ENCODE peak calls at places on chromosomes 2 and 18, in nine cellular contexts. N is left ventricle myocardium inferior, L is NCI-H2029, B is stomach, V is AG04449, I is dermis microvascular lymphatic vessel endothelial cell, E is NCI-H1436, Z is foreskin fibroblast, C is COR-L47. U is an unnamed sample.

GRCh38 chr2:8204691-8205090 is 477.2 kb upstream of the ID2 start:
- DNase-seq in C (no peak), Z (no peak), V (no peak), I (no peak), L (no peak), B (no peak), E (no peak), N (no peak), U (no peak)

GRCh38 chr2:217105733-217106649 is 246.1 kb upstream of the TNP1 start:
- DNase-seq in L (no peak), N (no peak), Z (peak; percentile 96), I (peak; percentile 52), C (no peak), V (peak; percentile 97), E (no peak), B (no peak), U (peak; percentile 93)

GRCh38 chr2:240585101-240585500 is 1.4 kb upstream of the CAPN10 start:
- DNase-seq in N (peak; percentile 6), C (no peak), L (no peak), I (no peak), B (no peak), V (no peak), E (no peak), Z (no peak), U (no peak)

GRCh38 chr2:37858725-37859267 is 66.3 kb upstream of the RMDN2 start:
- DNase-seq in E (no peak), L (no peak), I (no peak), N (no peak), V (no peak), B (no peak), C (no peak), Z (no peak), U (no peak)

GRCh38 chr18:2857491-2858063 is 10.8 kb downstream of the EMILIN2 start:
- DNase-seq in Z (peak; percentile 98), N (peak; percentile 85), L (no peak), V (peak; percentile 60), B (peak; percentile 52), I (no peak), E (no peak), C (no peak), U (peak; percentile 92)

GRCh38 chr18:67217551-67218166 is 298.9 kb downstream of the DSEL start:
- DNase-seq in E (peak; percentile 54), I (peak; percentile 79), C (peak; percentile 73), V (peak; percentile 40), B (peak; percentile 42), L (peak; percentile 5), Z (peak; percentile 79), N (no peak), U (peak; percentile 55)

GRCh38 chr2:226048625-226049024 is 649.1 kb downstream of the NYAP2 start:
- DNase-seq in B (no peak), E (no peak), C (no peak), I (no peak), N (no peak), V (peak; percentile 71), Z (peak; percentile 82), L (no peak), U (peak; percentile 17)

GRCh38 chr2:5987117-5987787 is 295.1 kb downstream of the SOX11 start:
- DNase-seq in V (no peak), C (no peak), E (no peak), Z (no peak), N (no peak), I (no peak), B (no peak), L (no peak), U (no peak)

GRCh38 chr2:27724905-27725693 is 46.4 kb upstream of the MRPL33 start:
- DNase-seq in E (no peak), N (no peak), C (no peak), B (no peak), I (peak; percentile 55), Z (peak; percentile 77), V (no peak), L (no peak), U (peak; percentile 47)